ENCODE peak calls at places on chromosomes 6 and 20, in four cellular contexts. One of them, this sample, is unnamed.

GRCh38 chr6:90286884-90287488 is 9.7 kb downstream of the BACH2 start:
- DNase-seq in GM12878: no peak
- DNase-seq in K562: peak; percentile 72
- DNase-seq in IMR-90: peak; percentile 20
- DNase-seq in this sample: peak; percentile 27

GRCh38 chr20:35306931-35307517 is 14.8 kb upstream of the FAM83C start:
- DNase-seq in GM12878: no peak
- DNase-seq in IMR-90: peak; percentile 84
- DNase-seq in K562: peak; percentile 72
- DNase-seq in this sample: peak; percentile 71

GRCh38 chr6:43668151-43669028 is 19.2 kb downstream of the MRPS18A start:
- DNase-seq in GM12878: peak; percentile 61
- DNase-seq in K562: peak; percentile 74
- DNase-seq in IMR-90: peak; percentile 36
- DNase-seq in this sample: peak; percentile 73

GRCh38 chr6:97186416-97186999 is 96.5 kb downstream of the MMS22L start:
- DNase-seq in K562: peak; percentile 50
- DNase-seq in GM12878: peak; percentile 26
- DNase-seq in IMR-90: peak; percentile 65
- DNase-seq in this sample: peak; percentile 77

GRCh38 chr20:32980131-32980941 is 23.9 kb downstream of the SUN5 start:
- DNase-seq in IMR-90: no peak
- DNase-seq in K562: no peak
- DNase-seq in GM12878: no peak
- DNase-seq in this sample: no peak

GRCh38 chr6:114218831-114219230 is 124.0 kb downstream of the HS3ST5 start:
- DNase-seq in IMR-90: no peak
- DNase-seq in GM12878: no peak
- DNase-seq in K562: no peak
- DNase-seq in this sample: no peak

GRCh38 chr6:10190042-10190441 is 224.8 kb downstream of the TFAP2A start:
- DNase-seq in IMR-90: no peak
- DNase-seq in GM12878: no peak
- DNase-seq in K562: no peak
- DNase-seq in this sample: no peak

GRCh38 chr20:43293068-43293786 is 103.5 kb upstream of the PTPRT start:
- DNase-seq in GM12878: no peak
- DNase-seq in K562: no peak
- DNase-seq in IMR-90: no peak
- DNase-seq in this sample: no peak

GRCh38 chr6:87198496-87198895 is 43.1 kb downstream of the ZNF292 start:
- DNase-seq in GM12878: no peak
- DNase-seq in IMR-90: peak; percentile 73
- DNase-seq in K562: no peak
- DNase-seq in this sample: no peak

GRCh38 chr6:17165383-17165782 is 63.5 kb downstream of the STMND1 start:
- DNase-seq in K562: no peak
- DNase-seq in IMR-90: peak; percentile 55
- DNase-seq in GM12878: no peak
- DNase-seq in this sample: no peak

GRCh38 chr6:157614026-157614484 is 209.0 kb upstream of the SNX9 start:
- DNase-seq in GM12878: no peak
- DNase-seq in IMR-90: peak; percentile 41
- DNase-seq in K562: no peak
- DNase-seq in this sample: no peak

GRCh38 chr6:139636391-139636790 is 261.9 kb upstream of the CITED2 start:
- DNase-seq in GM12878: no peak
- DNase-seq in K562: no peak
- DNase-seq in IMR-90: no peak
- DNase-seq in this sample: no peak

GRCh38 chr6:135250751-135251356 is 69.7 kb downstream of the MYB start:
- DNase-seq in K562: no peak
- DNase-seq in IMR-90: no peak
- DNase-seq in GM12878: no peak
- DNase-seq in this sample: no peak

GRCh38 chr6:5041955-5042354 is 38.1 kb upstream of the RPP40 start:
- DNase-seq in K562: no peak
- DNase-seq in GM12878: no peak
- DNase-seq in IMR-90: no peak
- DNase-seq in this sample: no peak

GRCh38 chr20:62361799-62362589 is 5.1 kb downstream of the LAMA5 start:
- DNase-seq in K562: no peak
- DNase-seq in GM12878: no peak
- DNase-seq in IMR-90: no peak
- DNase-seq in this sample: no peak

GRCh38 chr20:53767206-53767924 is 173.7 kb upstream of the ZNF217 start:
- DNase-seq in GM12878: no peak
- DNase-seq in IMR-90: no peak
- DNase-seq in K562: no peak
- DNase-seq in this sample: no peak

GRCh38 chr6:135093578-135093977 is 39.0 kb upstream of the HBS1L start:
- DNase-seq in K562: no peak
- DNase-seq in GM12878: no peak
- DNase-seq in IMR-90: no peak
- DNase-seq in this sample: no peak

GRCh38 chr6:100366419-100366818 is 98.3 kb downstream of the SIM1 start:
- DNase-seq in GM12878: no peak
- DNase-seq in K562: no peak
- DNase-seq in IMR-90: peak; percentile 87
- DNase-seq in this sample: peak; percentile 34

GRCh38 chr6:3697609-3698008 is 53.9 kb downstream of the PXDC1 start:
- DNase-seq in IMR-90: peak; percentile 92
- DNase-seq in GM12878: no peak
- DNase-seq in K562: no peak
- DNase-seq in this sample: no peak

GRCh38 chr6:139757766-139758655 is 383.6 kb upstream of the CITED2 start:
- DNase-seq in IMR-90: peak; percentile 42
- DNase-seq in K562: no peak
- DNase-seq in GM12878: no peak
- DNase-seq in this sample: no peak

GRCh38 chr6:156752666-156753301 is 24.4 kb upstream of the ARID1B start:
- DNase-seq in K562: no peak
- DNase-seq in GM12878: peak; percentile 63
- DNase-seq in IMR-90: no peak
- DNase-seq in this sample: no peak

GRCh38 chr6:2695464-2696095 is 55.1 kb downstream of the MYLK4 start:
- DNase-seq in K562: no peak
- DNase-seq in IMR-90: peak; percentile 57
- DNase-seq in GM12878: no peak
- DNase-seq in this sample: peak; percentile 55

GRCh38 chr6:2693191-2693590 is 57.5 kb downstream of the MYLK4 start:
- DNase-seq in K562: no peak
- DNase-seq in IMR-90: no peak
- DNase-seq in GM12878: no peak
- DNase-seq in this sample: no peak

GRCh38 chr6:2697291-2697690 is 53.4 kb downstream of the MYLK4 start:
- DNase-seq in GM12878: no peak
- DNase-seq in K562: no peak
- DNase-seq in IMR-90: no peak
- DNase-seq in this sample: no peak
- TF ChIP-seq CTCF in GM12878: no peak
- TF ChIP-seq CTCF in K562: no peak
- TF ChIP-seq CTCF in IMR-90: no peak
- TF ChIP-seq CTCF in this sample: no peak

GRCh38 chr6:111087871-111088667 is 766 bp downstream of the SLC16A10 start:
- DNase-seq in K562: no peak
- DNase-seq in IMR-90: no peak
- DNase-seq in GM12878: no peak
- DNase-seq in this sample: peak; percentile 9
- TF ChIP-seq FOS in K562: no peak
- TF ChIP-seq FOS in IMR-90: no peak
- TF ChIP-seq FOS in GM12878: no peak
- TF ChIP-seq FOS in this sample: no peak

GRCh38 chr6:169427856-169428255 is 174.2 kb upstream of the THBS2 start:
- DNase-seq in K562: no peak
- DNase-seq in GM12878: no peak
- DNase-seq in IMR-90: peak; percentile 80
- DNase-seq in this sample: no peak
- H3K4me3 ChIP-seq in K562: no peak overlapping the region
- H3K4me3 ChIP-seq in GM12878: no peak overlapping the region
- H3K4me3 ChIP-seq in IMR-90: peak overlapping the region; percentile 16
- H3K4me3 ChIP-seq in this sample: no peak overlapping the region

GRCh38 chr20:11718474-11719094 is 199.1 kb upstream of the BTBD3 start:
- DNase-seq in K562: no peak
- DNase-seq in GM12878: no peak
- DNase-seq in IMR-90: no peak
- DNase-seq in this sample: no peak

GRCh38 chr20:11719153-11719552 is 198.5 kb upstream of the BTBD3 start:
- DNase-seq in IMR-90: no peak
- DNase-seq in GM12878: no peak
- DNase-seq in K562: no peak
- DNase-seq in this sample: no peak

GRCh38 chr20:11716945-11717248 is 200.8 kb upstream of the BTBD3 start:
- DNase-seq in K562: no peak
- DNase-seq in GM12878: no peak
- DNase-seq in IMR-90: no peak
- DNase-seq in this sample: no peak

GRCh38 chr20:11717562-11717961 is 200.1 kb upstream of the BTBD3 start:
- DNase-seq in GM12878: no peak
- DNase-seq in K562: no peak
- DNase-seq in IMR-90: no peak
- DNase-seq in this sample: no peak

GRCh38 chr20:11716239-11716944 is 201.3 kb upstream of the BTBD3 start:
- DNase-seq in K562: no peak
- DNase-seq in IMR-90: peak; percentile 90
- DNase-seq in GM12878: no peak
- DNase-seq in this sample: peak; percentile 36
- TF ChIP-seq CTCF in K562: no peak
- TF ChIP-seq CTCF in IMR-90: peak; percentile 68
- TF ChIP-seq CTCF in GM12878: no peak
- TF ChIP-seq CTCF in this sample: peak; percentile 49

GRCh38 chr6:27867941-27868705 is 44.1 kb downstream of the OR2B2 start:
- DNase-seq in K562: no peak
- DNase-seq in GM12878: no peak
- DNase-seq in IMR-90: peak; percentile 8
- DNase-seq in this sample: peak; percentile 28
- TF ChIP-seq FOS in K562: no peak
- TF ChIP-seq FOS in GM12878: no peak
- TF ChIP-seq FOS in IMR-90: no peak
- TF ChIP-seq FOS in this sample: no peak

GRCh38 chr20:41005361-41005729 is 23.3 kb upstream of the TOP1 start:
- DNase-seq in GM12878: no peak
- DNase-seq in K562: no peak
- DNase-seq in IMR-90: peak; percentile 98
- DNase-seq in this sample: peak; percentile 98
- H3K4me3 ChIP-seq in GM12878: no peak overlapping the region
- H3K4me3 ChIP-seq in K562: no peak overlapping the region
- H3K4me3 ChIP-seq in IMR-90: no peak overlapping the region
- H3K4me3 ChIP-seq in this sample: no peak overlapping the region

GRCh38 chr6:166420351-166420750 is 37.6 kb upstream of the MPC1 start:
- DNase-seq in K562: no peak
- DNase-seq in IMR-90: peak; percentile 21
- DNase-seq in GM12878: no peak
- DNase-seq in this sample: peak; percentile 64
- TF ChIP-seq CTCF in K562: peak; percentile 55
- TF ChIP-seq CTCF in IMR-90: no peak
- TF ChIP-seq CTCF in GM12878: no peak
- TF ChIP-seq CTCF in this sample: peak; percentile 32

GRCh38 chr6:41467627-41468404 is 78.4 kb upstream of the FOXP4 start:
- DNase-seq in IMR-90: no peak
- DNase-seq in GM12878: no peak
- DNase-seq in K562: no peak
- DNase-seq in this sample: no peak

GRCh38 chr6:41467106-41467505 is 79.1 kb upstream of the FOXP4 start:
- DNase-seq in K562: no peak
- DNase-seq in GM12878: no peak
- DNase-seq in IMR-90: no peak
- DNase-seq in this sample: no peak

GRCh38 chr6:41464019-41464418 is 82.2 kb upstream of the FOXP4 start:
- DNase-seq in K562: no peak
- DNase-seq in IMR-90: no peak
- DNase-seq in GM12878: no peak
- DNase-seq in this sample: no peak

GRCh38 chr6:41464481-41464880 is 81.7 kb upstream of the FOXP4 start:
- DNase-seq in IMR-90: peak; percentile 58
- DNase-seq in GM12878: no peak
- DNase-seq in K562: no peak
- DNase-seq in this sample: no peak

DNA sequence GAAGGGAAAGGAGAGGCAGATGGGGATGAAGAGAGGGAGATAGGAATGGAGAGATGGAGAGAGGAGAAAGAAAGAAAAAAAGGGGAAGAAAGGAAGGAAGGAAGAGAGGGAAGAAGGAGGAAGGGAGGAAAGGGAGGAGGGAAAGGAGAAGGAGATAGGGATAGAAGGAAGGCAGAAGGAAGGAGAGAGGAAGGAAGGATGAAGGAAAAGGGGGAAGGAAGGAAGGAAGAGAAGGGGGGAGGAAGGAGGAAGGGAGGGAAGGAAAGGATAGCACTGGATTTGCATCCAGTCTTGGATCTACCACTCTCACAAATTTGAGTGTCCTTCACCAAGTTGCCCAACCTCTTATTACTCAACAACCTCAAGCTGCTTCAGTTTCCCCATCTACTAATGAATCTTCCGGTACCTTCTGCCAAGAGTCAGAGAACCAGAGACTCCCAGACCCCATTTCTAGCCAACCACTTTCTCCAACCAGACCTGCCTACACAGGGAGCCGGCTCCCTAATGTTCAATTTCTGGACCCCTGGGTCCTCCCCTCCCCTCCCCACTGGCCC is 79.7 kb upstream of the FOXP4 start:
- DNase-seq in K562: no peak
- DNase-seq in GM12878: no peak
- DNase-seq in IMR-90: no peak
- DNase-seq in this sample: no peak
- TF ChIP-seq FOS in K562: no peak
- TF ChIP-seq FOS in GM12878: no peak
- TF ChIP-seq FOS in IMR-90: no peak
- TF ChIP-seq FOS in this sample: no peak

GRCh38 chr6:34601706-34602105 is 45.6 kb upstream of the SPDEF start:
- DNase-seq in GM12878: no peak
- DNase-seq in K562: no peak
- DNase-seq in IMR-90: no peak
- DNase-seq in this sample: no peak

GRCh38 chr6:34597605-34598353 is 41.6 kb upstream of the SPDEF start:
- DNase-seq in K562: no peak
- DNase-seq in GM12878: no peak
- DNase-seq in IMR-90: no peak
- DNase-seq in this sample: no peak

GRCh38 chr6:34600796-34601195 is 44.7 kb upstream of the SPDEF start:
- DNase-seq in IMR-90: no peak
- DNase-seq in GM12878: no peak
- DNase-seq in K562: no peak
- DNase-seq in this sample: no peak

GRCh38 chr6:34598725-34599124 is 42.6 kb upstream of the SPDEF start:
- DNase-seq in K562: no peak
- DNase-seq in IMR-90: peak; percentile 19
- DNase-seq in GM12878: no peak
- DNase-seq in this sample: no peak

DNA sequence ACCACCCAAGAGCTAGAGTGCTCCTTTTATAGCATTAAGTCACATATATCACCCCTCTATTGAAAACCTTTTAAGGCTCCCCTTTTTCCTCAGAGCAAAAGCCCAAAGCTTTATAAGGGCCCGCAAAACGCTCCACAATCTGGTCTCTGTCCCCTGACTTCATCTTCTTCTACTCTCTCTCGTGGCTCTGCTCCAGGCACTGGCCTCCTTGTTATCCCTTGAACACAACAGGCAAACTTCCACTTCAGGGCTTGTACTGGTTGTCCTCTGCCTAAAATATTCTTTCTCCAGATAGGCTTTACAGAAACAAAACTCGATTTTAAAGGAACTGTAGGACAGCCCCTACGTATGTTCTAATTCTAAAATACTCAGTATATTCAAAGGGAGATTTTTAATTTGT is 44.0 kb upstream of the SPDEF start:
- DNase-seq in IMR-90: no peak
- DNase-seq in K562: no peak
- DNase-seq in GM12878: no peak
- DNase-seq in this sample: no peak
- H3K4me3 ChIP-seq in IMR-90: no peak overlapping the region
- H3K4me3 ChIP-seq in K562: no peak overlapping the region
- H3K4me3 ChIP-seq in GM12878: no peak overlapping the region
- H3K4me3 ChIP-seq in this sample: no peak overlapping the region

This sample was measured in endothelial cell of umbilical vein.